ENCODE peak calls at places on chromosomes 1 and 21, in four cellular contexts. O is right cardiac atrium; N is stomach; Z is naive thymus-derived CD4-positive, alpha-beta T cell. K is an unnamed sample.

GRCh38 chr1:192730206-192730605 is 78.6 kb upstream of the RGS2 start:
- DNase-seq in O (no peak), Z (no peak), N (no peak), K (no peak)

GRCh38 chr1:106022312-106022902 is 1034.1 kb upstream of the PRMT6 start:
- DNase-seq in O (no peak), Z (no peak), N (no peak), K (no peak)

GRCh38 chr1:70142120-70142519 is 63.3 kb downstream of the LRRC40 start:
- DNase-seq in N (no peak), Z (no peak), O (no peak), K (no peak)

GRCh38 chr1:60598055-60598910 is 484.1 kb upstream of the NFIA start:
- DNase-seq in N (no peak), O (no peak), Z (no peak), K (no peak)

GRCh38 chr1:230208619-230209261 is 141.7 kb downstream of the GALNT2 start:
- DNase-seq in N (no peak), Z (no peak), O (no peak), K (no peak)

GRCh38 chr1:172951728-172952365 is 98.9 kb downstream of the TNFSF18 start:
- DNase-seq in N (no peak), O (no peak), Z (no peak), K (peak; percentile 62)

GRCh38 chr1:167460836-167461235 is 57.5 kb downstream of the CD247 start:
- DNase-seq in O (no peak), Z (peak; percentile 83), N (no peak), K (no peak)

GRCh38 chr1:54572236-54572850 is 24.3 kb downstream of the ACOT11 start:
- DNase-seq in O (no peak), N (no peak), Z (no peak), K (peak; percentile 66)

GRCh38 chr1:35706846-35707245 is 11.8 kb downstream of the C1orf216 start:
- DNase-seq in O (no peak), N (no peak), Z (no peak), K (no peak)

GRCh38 chr1:25971044-25971881 is 26.6 kb downstream of the PAFAH2 start:
- DNase-seq in N (no peak), Z (peak; percentile 75), O (no peak), K (no peak)

GRCh38 chr1:35835398-35835797 is 27.6 kb downstream of the AGO4 start:
- DNase-seq in N (no peak), O (no peak), Z (no peak), K (no peak)

GRCh38 chr1:30761312-30762151 is 4.0 kb upstream of the LAPTM5 start:
- DNase-seq in O (no peak), N (no peak), Z (no peak), K (peak; percentile 51)

GRCh38 chr1:4020411-4020810 is 120.3 kb upstream of the C1orf174 start:
- DNase-seq in Z (no peak), N (no peak), O (no peak), K (no peak)

GRCh38 chr1:151372411-151372934 is at the start of gene SELENBP1:
- DNase-seq in O (peak; percentile 93), N (peak; percentile 96), Z (no peak), K (peak; percentile 93)

GRCh38 chr1:157551694-157552693 is at the start of gene FCRL5:
- DNase-seq in O (no peak), Z (no peak), N (no peak), K (no peak)

GRCh38 chr1:159936284-159936904 is 9.0 kb downstream of the IGSF9 start:
- DNase-seq in O (peak; percentile 90), N (peak; percentile 88), Z (peak; percentile 64), K (peak; percentile 85)

GRCh38 chr1:21439721-21440629 is at the start of gene NBPF3:
- DNase-seq in N (peak; percentile 91), O (peak; percentile 90), Z (peak; percentile 74), K (peak; percentile 97)

GRCh38 chr1:67791686-67792475 is 41.4 kb downstream of the GNG12 start:
- DNase-seq in N (no peak), O (no peak), Z (no peak), K (no peak)
- H3K4me1 ChIP-seq in N (peaks cover 79% of the 10 kb centered on the region), O (peaks cover 5% of the 10 kb centered on the region), Z (no peaks in the 10 kb centered on the region), K (peaks cover 30% of the 10 kb centered on the region)

DNA sequence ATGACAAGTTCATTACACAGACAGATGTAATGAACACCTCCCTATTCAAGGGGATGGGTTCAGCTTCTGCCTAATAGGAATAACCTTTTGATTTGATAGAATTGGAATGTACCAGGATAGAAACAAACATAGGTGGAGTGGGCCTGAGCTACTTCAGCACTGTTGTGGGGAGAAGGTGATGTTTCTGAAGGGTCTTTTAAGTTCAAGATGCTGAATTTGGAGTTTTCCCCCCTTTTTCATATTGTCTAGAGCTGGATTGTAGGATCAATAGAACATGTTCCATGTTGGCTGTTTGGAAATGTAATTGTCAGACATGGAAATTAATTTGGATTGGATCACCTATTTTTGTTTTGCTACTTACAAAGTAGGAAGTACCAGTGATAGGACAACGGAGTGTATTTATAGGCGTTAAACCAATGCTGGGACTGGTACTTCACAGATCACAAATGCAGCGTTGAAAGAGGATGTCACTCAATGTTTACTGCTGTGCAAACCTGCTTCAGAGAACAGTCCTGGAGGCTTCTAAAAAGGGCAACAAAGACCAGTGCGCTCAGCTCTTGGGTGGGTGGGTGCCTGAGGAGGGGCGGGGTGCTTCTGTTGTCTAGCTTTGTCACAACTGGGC is 2.0 kb downstream of the C1orf21 start:
- DNase-seq in Z (no peak), O (no peak), N (no peak), K (no peak)
- H3K4me1 ChIP-seq in Z (no peaks in the 10 kb centered on the region), O (peaks cover 7% of the 10 kb centered on the region), N (peaks cover 64% of the 10 kb centered on the region), K (no peaks in the 10 kb centered on the region)

GRCh38 chr21:45004481-45005263 is 64.8 kb downstream of the SLX9 start:
- DNase-seq in N (no peak), O (peak; percentile 47), Z (no peak), K (peak; percentile 62)
- H3K4me1 ChIP-seq in N (peaks cover 17% of the 10 kb centered on the region), O (no peaks in the 10 kb centered on the region), Z (no peaks in the 10 kb centered on the region), K (no peaks in the 10 kb centered on the region)

DNA sequence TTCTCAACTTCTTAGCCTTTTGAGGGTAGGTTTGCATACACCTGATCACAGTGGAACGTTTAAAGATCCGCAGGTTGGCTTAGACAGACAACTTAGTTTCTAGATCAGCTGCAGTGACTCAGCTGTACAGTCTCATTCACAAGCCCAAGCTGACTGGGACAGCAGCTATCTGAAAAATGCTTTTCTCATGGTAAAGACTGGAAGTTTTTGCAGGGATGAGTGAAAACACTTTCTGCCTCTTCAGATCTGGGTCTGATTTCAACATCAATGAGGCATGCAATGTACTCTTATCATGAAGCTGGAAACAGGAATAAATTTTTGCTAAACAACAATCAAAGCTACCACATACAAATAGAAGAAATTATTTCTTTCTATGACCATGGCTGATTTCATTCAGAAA is 61.1 kb upstream of the PTBP2 start:
- DNase-seq in Z (no peak), O (no peak), N (no peak), K (no peak)
- H3K4me1 ChIP-seq in Z (no peaks in the 10 kb centered on the region), O (no peaks in the 10 kb centered on the region), N (no peaks in the 10 kb centered on the region), K (no peaks in the 10 kb centered on the region)

GRCh38 chr1:201676651-201677050 is 137.7 kb downstream of the NAV1 start:
- DNase-seq in Z (no peak), N (no peak), O (no peak), K (no peak)
- H3K4me1 ChIP-seq in Z (no peaks in the 10 kb centered on the region), N (peaks cover 48% of the 10 kb centered on the region), O (peaks cover 7% of the 10 kb centered on the region), K (peaks cover 6% of the 10 kb centered on the region)

GRCh38 chr1:43949663-43950062 is 2.9 kb downstream of the IPO13 start:
- DNase-seq in N (no peak), Z (no peak), O (no peak), K (no peak)

GRCh38 chr1:43952731-43953350 is 6.1 kb downstream of the IPO13 start:
- DNase-seq in Z (no peak), O (no peak), N (no peak), K (no peak)

GRCh38 chr1:43954036-43954435 is 7.3 kb downstream of the IPO13 start:
- DNase-seq in O (no peak), Z (no peak), N (no peak), K (no peak)

GRCh38 chr1:43953361-43953760 is 6.6 kb downstream of the IPO13 start:
- DNase-seq in N (no peak), Z (no peak), O (no peak), K (no peak)

GRCh38 chr1:43951021-43951985 is 4.6 kb downstream of the IPO13 start:
- DNase-seq in Z (no peak), O (no peak), N (no peak), K (no peak)
- H3K4me1 ChIP-seq in Z (peaks cover 10% of the 10 kb centered on the region), O (no peaks in the 10 kb centered on the region), N (peaks cover 31% of the 10 kb centered on the region), K (peaks cover 21% of the 10 kb centered on the region)

GRCh38 chr1:16175610-16176553 is 20.0 kb upstream of the EPHA2 start:
- DNase-seq in N (peak; percentile 94), O (peak; percentile 96), Z (no peak), K (peak; percentile 96)
- H3K4me1 ChIP-seq in N (peaks cover 93% of the 10 kb centered on the region), O (peaks cover 10% of the 10 kb centered on the region), Z (no peaks in the 10 kb centered on the region), K (peaks cover 26% of the 10 kb centered on the region)

DNA sequence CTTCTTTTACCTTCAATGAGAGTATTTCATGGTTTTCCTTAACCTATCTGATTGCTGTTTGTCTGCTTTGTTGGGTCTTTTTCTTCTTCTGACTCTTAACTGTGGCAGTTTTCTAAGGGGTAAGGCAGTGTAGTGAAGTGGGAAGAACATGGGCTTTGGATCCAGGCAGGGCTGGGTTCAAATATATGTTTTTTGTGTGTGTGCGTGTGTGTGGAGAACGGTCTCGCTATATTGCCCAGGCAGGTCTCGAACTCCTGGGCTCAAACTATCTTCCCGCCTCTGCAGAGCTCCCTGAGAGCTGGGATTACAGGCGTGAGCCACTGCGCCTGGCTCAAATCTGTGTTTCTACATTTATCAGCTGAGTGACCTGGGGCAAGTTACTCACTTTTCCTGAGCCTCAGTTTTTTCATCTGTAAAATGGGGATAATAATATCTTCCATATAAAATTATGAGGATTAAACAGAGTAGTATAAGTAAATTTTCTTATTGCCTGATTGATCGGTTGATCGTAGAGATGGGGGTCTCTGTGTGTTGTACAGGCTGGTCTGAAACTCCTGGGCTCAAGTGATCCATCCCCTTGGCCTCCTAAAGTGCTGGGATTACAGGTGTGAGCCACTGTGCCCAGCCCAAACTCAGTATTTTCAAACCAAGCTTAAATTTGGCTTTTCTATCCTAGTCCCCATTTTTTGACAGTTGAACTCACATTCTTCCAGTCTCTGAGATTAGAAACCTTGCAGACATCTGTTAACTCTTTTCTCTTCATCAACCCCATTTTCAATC is 36.0 kb upstream of the MACF1 start:
- DNase-seq in N (no peak), O (no peak), Z (no peak), K (no peak)
- H3K4me1 ChIP-seq in N (peaks cover 78% of the 10 kb centered on the region), O (peaks cover 10% of the 10 kb centered on the region), Z (no peaks in the 10 kb centered on the region), K (peaks cover 30% of the 10 kb centered on the region)

DNA sequence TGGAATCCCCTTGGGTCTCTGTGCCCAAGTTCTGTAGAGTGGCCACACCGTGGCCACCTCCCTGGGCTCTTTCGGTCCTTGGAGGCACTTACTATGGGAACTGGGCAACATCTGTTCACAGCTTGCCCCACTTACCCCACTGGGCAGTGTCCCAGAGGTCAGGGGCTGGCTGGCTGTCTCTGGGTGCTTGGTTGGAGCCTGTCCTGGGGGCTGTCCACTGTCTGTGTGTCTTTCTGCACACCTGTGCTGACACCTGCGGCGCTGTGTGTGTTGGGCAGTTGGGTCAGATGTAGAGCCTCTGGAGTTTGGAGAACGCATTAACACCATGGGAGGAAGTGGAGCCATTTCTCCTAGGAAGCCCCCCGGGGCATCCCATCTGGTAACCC is 1.3 kb upstream of the TMEM54 start:
- DNase-seq in N (no peak), Z (no peak), O (no peak), K (peak; percentile 42)
- H3K4me1 ChIP-seq in N (peaks cover 38% of the 10 kb centered on the region), Z (no peaks in the 10 kb centered on the region), O (no peaks in the 10 kb centered on the region), K (no peaks in the 10 kb centered on the region)

K was measured in kidney.